ENCODE peak calls at places on chromosomes 1 and 21, in eight cellular contexts. V is tibial nerve, S is heart left ventricle, K is adrenal gland, C is gastrocnemius medialis, D is K562, I is IMR-90, Z is transverse colon. B is an unnamed sample. For H3K4me1 and H3K27me3, the result is how much of the 10 kb centered on the place peaks cover.

GRCh38 chr1:213194383-213194782 is 143.3 kb downstream of the RPS6KC1 start:
- DNase-seq in D (no peak), C (no peak), K (no peak), S (no peak), I (no peak), V (no peak), Z (no peak), B (no peak)

GRCh38 chr1:164786980-164787833 is 228.2 kb downstream of the PBX1 start:
- DNase-seq in D (peak), Z (peak), C (peak), I (peak), S (peak), V (peak), K (peak), B (peak)

GRCh38 chr1:23013657-23014056 is 2.0 kb downstream of the TEX46 start:
- DNase-seq in V (no peak), Z (no peak), S (no peak), I (no peak), K (no peak), D (no peak), C (no peak), B (no peak)

GRCh38 chr21:39088831-39089380 is 94.3 kb downstream of the PSMG1 start:
- DNase-seq in D (peak), K (no peak), I (peak), V (no peak), Z (no peak), C (peak), S (no peak), B (no peak)

GRCh38 chr1:27666791-27667254 is 5.2 kb downstream of the IFI6 start:
- DNase-seq in C (no peak), S (no peak), I (no peak), K (peak), V (no peak), D (peak), Z (no peak), B (no peak)

GRCh38 chr1:24683713-24684162 is 40.6 kb downstream of the SRRM1 start:
- DNase-seq in Z (no peak), V (no peak), K (peak), C (no peak), D (peak), S (no peak), I (peak), B (no peak)

GRCh38 chr1:72229893-72230292 is 52.4 kb downstream of the NEGR1 start:
- DNase-seq in C (no peak), Z (no peak), S (no peak), I (peak), D (no peak), K (no peak), V (no peak), B (no peak)

GRCh38 chr1:161192476-161193465 is 6.1 kb downstream of the ADAMTS4 start:
- DNase-seq in Z (peak), V (no peak), I (peak), S (peak), K (peak), C (peak), D (peak), B (no peak)

GRCh38 chr1:1122078-1122811 is 6.4 kb upstream of the C1orf159 start:
- DNase-seq in D (peak), I (peak), V (peak), S (peak), Z (peak), K (peak), C (peak), B (peak)

GRCh38 chr1:59434336-59434735 is 137.4 kb downstream of the FGGY start:
- DNase-seq in I (no peak), D (no peak), C (no peak), V (no peak), K (no peak), S (no peak), Z (no peak), B (peak)

GRCh38 chr1:22158654-22159053 is 15.8 kb upstream of the WNT4 start:
- DNase-seq in I (no peak), C (no peak), Z (no peak), V (no peak), D (no peak), S (no peak), K (no peak), B (no peak)

GRCh38 chr1:176559474-176560390 is 96.8 kb downstream of the PAPPA2 start:
- DNase-seq in V (peak), I (peak), K (peak), Z (peak), S (peak), C (peak), D (peak), B (no peak)

GRCh38 chr21:21085206-21085605 is 87.0 kb downstream of the NCAM2 start:
- DNase-seq in D (no peak), I (no peak), S (no peak), C (no peak), V (no peak), Z (no peak), K (no peak), B (no peak)

GRCh38 chr1:2360588-2361364 is 30.6 kb downstream of the MORN1 start:
- DNase-seq in C (no peak), S (no peak), I (peak), D (no peak), V (no peak), K (no peak), Z (no peak), B (no peak)

GRCh38 chr1:205824180-205824579 is 11.2 kb upstream of the SLC41A1 start:
- DNase-seq in Z (no peak), K (no peak), V (no peak), I (no peak), C (no peak), S (no peak), D (no peak), B (no peak)

GRCh38 chr1:104197516-104197915 is 447.8 kb downstream of the AMY1C start:
- DNase-seq in K (no peak), D (no peak), V (no peak), Z (no peak), I (no peak), S (no peak), C (no peak), B (no peak)

GRCh38 chr1:248807067-248807737 is 18.5 kb downstream of the SH3BP5L start:
- DNase-seq in I (peak), Z (peak), S (peak), D (peak), K (peak), C (no peak), V (no peak), B (no peak)

GRCh38 chr1:6111991-6112689 is 66.5 kb downstream of the KCNAB2 start:
- DNase-seq in D (no peak), Z (no peak), I (no peak), S (no peak), C (no peak), V (no peak), K (no peak), B (no peak)

GRCh38 chr1:94739521-94740061 is 80.6 kb upstream of the SLC44A3 start:
- DNase-seq in D (no peak), C (peak), Z (no peak), V (no peak), I (peak), S (no peak), K (no peak), B (peak)

GRCh38 chr1:206048582-206048981 is 4.4 kb upstream of the RHEX start:
- DNase-seq in I (no peak), Z (peak), C (no peak), D (no peak), V (no peak), K (peak), S (no peak), B (no peak)

GRCh38 chr21:27807596-27807995 is 840.7 kb upstream of the ADAMTS5 start:
- DNase-seq in D (no peak), V (no peak), Z (no peak), S (no peak), K (no peak), C (no peak), I (peak), B (no peak)

GRCh38 chr1:88029142-88029541 is 654.9 kb upstream of the PKN2 start:
- DNase-seq in S (no peak), K (no peak), I (peak), D (no peak), Z (peak), V (no peak), C (no peak), B (no peak)

GRCh38 chr1:209823143-209824041 is 4.4 kb upstream of the UTP25 start:
- DNase-seq in I (peak), V (no peak), D (peak), C (no peak), K (no peak), S (no peak), Z (no peak), B (peak)

GRCh38 chr21:17610862-17611261 is 1.8 kb downstream of the BTG3 start:
- DNase-seq in S (no peak), C (no peak), I (peak), Z (peak), K (peak), D (peak), V (no peak), B (no peak)

GRCh38 chr1:32971156-32971555 is 6.5 kb upstream of the RNF19B start:
- DNase-seq in S (no peak), C (no peak), K (no peak), Z (no peak), D (no peak), V (no peak), I (no peak), B (no peak)

GRCh38 chr1:21508580-21509350 is 458 bp upstream of the ALPL start:
- DNase-seq in V (peak), S (peak), C (no peak), K (peak), D (peak), Z (peak), I (peak), B (no peak)

GRCh38 chr1:160576430-160576829 is 2.9 kb downstream of the CD84 start:
- DNase-seq in D (no peak), S (no peak), K (no peak), V (no peak), Z (no peak), C (no peak), I (no peak), B (no peak)

GRCh38 chr1:198491028-198491427 is 49.5 kb downstream of the ATP6V1G3 start:
- DNase-seq in Z (no peak), S (no peak), D (no peak), V (no peak), I (no peak), K (no peak), C (no peak), B (no peak)

GRCh38 chr1:189657715-189658114 is 819.9 kb downstream of the BRINP3 start:
- DNase-seq in V (no peak), S (no peak), D (no peak), Z (no peak), I (no peak), C (no peak), K (no peak), B (no peak)

GRCh38 chr1:178941261-178941689 is 70.4 kb upstream of the ANGPTL1 start:
- DNase-seq in V (no peak), Z (no peak), S (no peak), I (no peak), K (no peak), C (no peak), D (no peak), B (peak)

GRCh38 chr1:214718724-214719123 is 115.7 kb downstream of the CENPF start:
- DNase-seq in S (no peak), I (peak), V (no peak), D (no peak), K (no peak), C (no peak), Z (no peak), B (no peak)

GRCh38 chr21:26391166-26391565 is 181.9 kb downstream of the CYYR1 start:
- DNase-seq in Z (no peak), D (no peak), C (no peak), K (no peak), V (no peak), S (no peak), I (no peak), B (no peak)

GRCh38 chr1:35886606-35887431 is 3.8 kb downstream of the AGO1 start:
- DNase-seq in V (no peak), S (no peak), Z (no peak), K (no peak), I (peak), D (peak), C (no peak), B (no peak)

GRCh38 chr1:152533327-152533938 is 19.2 kb downstream of the CRCT1 start:
- DNase-seq in S (no peak), V (no peak), Z (peak), D (peak), C (no peak), I (peak), K (peak), B (no peak)

GRCh38 chr1:172185206-172185605 is 235.3 kb upstream of the C1orf105 start:
- DNase-seq in K (no peak), D (no peak), S (no peak), C (no peak), Z (no peak), I (peak), V (no peak), B (no peak)

GRCh38 chr1:226736001-226736907 is 2.8 kb downstream of the ITPKB start:
- DNase-seq in C (peak), S (peak), Z (peak), V (no peak), D (no peak), I (no peak), K (no peak), B (no peak)

GRCh38 chr1:227885135-227885647 is 62.5 kb downstream of the WNT9A start:
- DNase-seq in K (no peak), V (no peak), Z (no peak), D (no peak), I (no peak), C (peak), S (peak), B (no peak)

GRCh38 chr1:227887697-227888403 is 59.9 kb downstream of the WNT9A start:
- DNase-seq in S (peak), D (peak), I (no peak), K (peak), V (peak), Z (peak), C (peak), B (peak)

GRCh38 chr1:227885648-227886502 is 61.9 kb downstream of the WNT9A start:
- DNase-seq in I (peak), D (peak), K (peak), V (peak), S (peak), Z (peak), C (peak), B (peak)

GRCh38 chr1:227886993-227887696 is 60.6 kb downstream of the WNT9A start:
- DNase-seq in V (peak), K (peak), S (peak), D (peak), Z (peak), C (peak), I (peak), B (peak)

GRCh38 chr1:227886503-227886961 is 61.2 kb downstream of the WNT9A start:
- DNase-seq in D (no peak), Z (no peak), V (peak), C (peak), K (no peak), S (peak), I (no peak), B (no peak)
- H3K4me1 ChIP-seq in D (under half), Z (under half), V (half or more), C (under half), K (under half), S (under half), I (under half), B (under half)

GRCh38 chr1:13786541-13786940 is 86.6 kb downstream of the PRDM2 start:
- DNase-seq in I (no peak), S (no peak), C (no peak), K (no peak), V (no peak), Z (no peak), D (no peak), B (no peak)

GRCh38 chr1:13788795-13789194 is 88.8 kb downstream of the PRDM2 start:
- DNase-seq in V (no peak), K (no peak), Z (no peak), C (no peak), D (no peak), I (no peak), S (no peak), B (no peak)

GRCh38 chr1:13793088-13793730 is 93.2 kb downstream of the PRDM2 start:
- DNase-seq in K (no peak), V (no peak), D (no peak), Z (no peak), S (no peak), I (no peak), C (peak), B (no peak)

GRCh38 chr1:13792429-13792828 is 92.4 kb downstream of the PRDM2 start:
- DNase-seq in S (no peak), V (no peak), C (no peak), I (peak), K (no peak), Z (no peak), D (no peak), B (no peak)

DNA sequence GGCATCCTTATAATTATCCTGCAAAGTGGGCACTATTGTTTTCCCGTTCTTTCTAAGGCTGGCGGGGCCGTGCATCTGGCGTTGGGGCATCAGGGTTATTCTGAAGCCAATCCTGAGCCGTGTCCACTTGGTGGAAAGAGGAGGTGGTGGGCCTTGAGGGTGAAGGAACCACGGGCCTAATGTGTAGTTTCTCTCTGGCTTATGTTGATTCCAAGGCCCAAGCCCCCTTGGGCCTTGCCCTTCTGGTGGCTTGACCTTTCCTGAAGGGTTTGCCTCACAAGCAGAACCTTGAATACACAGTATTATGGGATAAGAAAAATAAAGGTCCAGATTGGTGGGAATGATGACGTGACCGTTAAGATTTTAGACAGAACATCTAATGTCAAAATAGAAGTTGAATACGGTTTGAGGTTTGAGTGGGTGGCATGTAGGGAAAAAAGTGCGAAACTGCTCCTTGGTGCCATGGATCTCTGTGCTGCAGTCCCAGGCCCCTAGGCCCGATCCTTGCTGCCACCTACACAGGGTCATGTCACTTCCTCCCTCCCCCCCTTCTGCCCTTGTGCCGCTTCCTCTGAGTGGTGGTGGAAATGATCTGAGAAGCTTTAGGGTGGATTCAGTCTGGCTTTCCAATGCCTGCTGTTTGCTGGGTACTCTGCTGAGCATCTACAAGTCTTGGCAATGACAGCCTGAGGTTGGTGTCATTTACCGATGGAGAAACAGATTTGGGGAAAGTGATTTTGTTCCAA is 90.5 kb downstream of the PRDM2 start:
- DNase-seq in K (no peak), S (no peak), I (no peak), C (no peak), Z (no peak), V (no peak), D (no peak), B (no peak)
- TF ChIP-seq POLR2A in K (no peak), S (no peak), I (no peak), C (no peak), Z (no peak), V (no peak), D (no peak), B (no peak)

GRCh38 chr1:227944931-227945890 is 2.5 kb downstream of the WNT9A start:
- DNase-seq in C (peak), I (no peak), V (no peak), K (no peak), S (peak), Z (no peak), D (no peak), B (no peak)

GRCh38 chr1:227943354-227943753 is 4.4 kb downstream of the WNT9A start:
- DNase-seq in S (no peak), D (no peak), K (no peak), V (no peak), I (no peak), C (peak), Z (no peak), B (no peak)

GRCh38 chr1:227945891-227946623 is 1.7 kb downstream of the WNT9A start:
- DNase-seq in V (peak), S (peak), C (peak), D (no peak), K (peak), Z (peak), I (peak), B (no peak)

GRCh38 chr1:227942716-227943261 is 4.9 kb downstream of the WNT9A start:
- DNase-seq in S (no peak), D (no peak), Z (no peak), K (no peak), V (peak), I (no peak), C (peak), B (no peak)

DNA sequence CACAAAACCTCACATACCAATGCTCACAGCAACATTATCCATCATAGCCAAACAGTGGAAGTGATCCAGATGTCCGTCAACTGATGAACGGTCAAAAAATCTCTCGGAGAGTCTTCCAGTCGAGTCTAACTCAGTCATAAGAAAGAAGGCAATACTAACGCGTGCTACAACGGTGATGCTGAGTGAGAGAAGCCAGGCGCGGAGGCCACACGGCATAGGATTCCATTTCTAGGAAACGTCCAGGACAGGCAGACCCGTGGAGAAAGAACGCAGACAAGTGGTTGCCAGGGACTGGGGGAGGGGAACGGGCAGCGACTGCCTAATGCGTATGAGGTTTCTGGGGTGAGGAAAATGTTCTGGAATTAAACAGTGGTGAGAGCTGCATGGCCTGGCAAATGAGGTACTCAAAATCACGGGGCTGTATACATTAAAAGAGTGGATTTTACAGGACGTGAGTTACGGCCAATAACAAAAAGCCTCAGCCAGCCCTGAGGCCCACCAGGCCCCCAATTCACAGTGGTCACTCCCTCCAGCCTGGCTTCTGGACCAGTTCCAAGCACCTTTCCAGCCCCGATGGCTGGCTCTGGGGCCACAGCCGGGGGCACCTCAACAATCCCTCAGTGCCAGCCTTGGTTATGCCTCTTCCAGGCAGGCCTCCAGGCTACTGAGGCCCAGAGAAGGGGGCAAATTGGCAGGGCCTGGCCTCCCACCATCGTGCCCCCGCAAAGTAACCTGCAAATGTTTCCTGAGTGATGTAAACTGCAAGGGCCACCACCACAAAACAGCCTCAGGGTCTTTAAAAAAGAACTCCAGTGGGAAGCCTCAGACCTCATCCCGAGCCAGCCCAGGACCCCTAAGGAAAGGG is 3.4 kb downstream of the WNT9A start:
- DNase-seq in D (no peak), V (peak), Z (peak), S (peak), C (peak), I (no peak), K (no peak), B (no peak)
- H3K27me3 ChIP-seq in D (half or more), V (under half), Z (under half), S (under half), C (under half), I (under half), K (under half), B (under half)

GRCh38 chr21:36980280-36981048 is 14.0 kb upstream of the HLCS start:
- DNase-seq in I (no peak), K (peak), Z (peak), C (peak), S (peak), D (no peak), V (no peak), B (no peak)
- H3K4me1 ChIP-seq in I (under half), K (under half), Z (under half), C (under half), S (under half), D (under half), V (under half), B (under half)